ENCODE peak calls at places on chromosomes 7 and 10, in seven cellular contexts. B, Q, Y, M, S, P and W are unnamed samples.

GRCh38 chr7:28177836-28178235 is 2.8 kb downstream of the JAZF1 start:
- DNase-seq in Q (no peak), M (no peak), S (no peak), Y (no peak), P (no peak), B (no peak), W (no peak)

GRCh38 chr7:138699661-138700060 is 1.5 kb downstream of the SVOPL start:
- DNase-seq in B (no peak), S (no peak), P (no peak), M (no peak), Q (no peak), Y (peak; percentile 77), W (no peak)

GRCh38 chr10:65235266-65235665 is 1690.6 kb upstream of the LRRTM3 start:
- DNase-seq in M (no peak), B (no peak), P (no peak), Q (no peak), Y (no peak), S (no peak), W (no peak)

GRCh38 chr10:125037145-125037544 is 95.2 kb downstream of the ZRANB1 start:
- DNase-seq in S (no peak), Q (no peak), M (no peak), Y (peak; percentile 57), P (no peak), B (no peak), W (no peak)

GRCh38 chr7:113986216-113986615 is 67.4 kb upstream of the PPP1R3A start:
- DNase-seq in B (no peak), S (no peak), Q (no peak), Y (no peak), P (no peak), M (no peak), W (no peak)

GRCh38 chr10:76456190-76456589 is 1024.8 kb downstream of the LRMDA start:
- DNase-seq in M (no peak), P (no peak), S (no peak), Q (no peak), B (no peak), Y (no peak), W (no peak)

GRCh38 chr10:133455196-133455595 is 1.5 kb downstream of the SCART1 start:
- DNase-seq in S (no peak), B (no peak), P (no peak), Y (peak; percentile 58), M (no peak), Q (no peak), W (no peak)

GRCh38 chr10:79129361-79129997 is 60.7 kb downstream of the ZMIZ1 start:
- DNase-seq in Y (no peak), P (no peak), Q (no peak), B (no peak), M (peak; percentile 88), S (peak; percentile 49), W (no peak)

GRCh38 chr7:29609162-29610030 is 45.8 kb downstream of the PRR15 start:
- DNase-seq in Y (no peak), M (peak; percentile 67), S (peak; percentile 72), Q (no peak), B (no peak), P (no peak), W (no peak)